ENCODE peak calls at places on chromosomes 6 and 20, in nine cellular contexts. One of them, this sample, is unnamed. For H3K9me3, the result is how much of the 10 kb centered on the place peaks cover.

GRCh38 chr6:159716247-159717086 is 10.8 kb upstream of the WTAP start:
- DNase-seq in psoas muscle: no peak
- DNase-seq in MM.1S: no peak
- DNase-seq in ovary: peak
- DNase-seq in WERI-Rb-1: no peak
- DNase-seq in SK-N-SH: no peak
- DNase-seq in CD8-positive, alpha-beta T cell: no peak
- DNase-seq in HCT116: no peak
- DNase-seq in AG04450: peak
- DNase-seq in this sample: peak

GRCh38 chr6:105593805-105594231 is 190.9 kb upstream of the PREP start:
- DNase-seq in MM.1S: no peak
- DNase-seq in AG04450: no peak
- DNase-seq in WERI-Rb-1: no peak
- DNase-seq in psoas muscle: no peak
- DNase-seq in ovary: no peak
- DNase-seq in SK-N-SH: no peak
- DNase-seq in HCT116: no peak
- DNase-seq in CD8-positive, alpha-beta T cell: no peak
- DNase-seq in this sample: no peak

GRCh38 chr20:58900292-58900931 is 47.9 kb downstream of the GNAS start:
- DNase-seq in WERI-Rb-1: peak
- DNase-seq in SK-N-SH: no peak
- DNase-seq in AG04450: no peak
- DNase-seq in CD8-positive, alpha-beta T cell: no peak
- DNase-seq in MM.1S: no peak
- DNase-seq in HCT116: no peak
- DNase-seq in ovary: no peak
- DNase-seq in psoas muscle: no peak
- DNase-seq in this sample: no peak

GRCh38 chr6:119273799-119274595 is 75.6 kb downstream of the MAN1A1 start:
- DNase-seq in ovary: no peak
- DNase-seq in AG04450: peak
- DNase-seq in psoas muscle: no peak
- DNase-seq in MM.1S: no peak
- DNase-seq in HCT116: no peak
- DNase-seq in SK-N-SH: peak
- DNase-seq in CD8-positive, alpha-beta T cell: no peak
- DNase-seq in WERI-Rb-1: no peak
- DNase-seq in this sample: no peak

GRCh38 chr6:21780144-21780543 is 186.6 kb downstream of the SOX4 start:
- DNase-seq in SK-N-SH: no peak
- DNase-seq in MM.1S: no peak
- DNase-seq in ovary: no peak
- DNase-seq in CD8-positive, alpha-beta T cell: no peak
- DNase-seq in WERI-Rb-1: no peak
- DNase-seq in HCT116: no peak
- DNase-seq in psoas muscle: no peak
- DNase-seq in AG04450: no peak
- DNase-seq in this sample: no peak

GRCh38 chr6:43878823-43879495 is 108.9 kb downstream of the VEGFA start:
- DNase-seq in CD8-positive, alpha-beta T cell: no peak
- DNase-seq in psoas muscle: peak
- DNase-seq in HCT116: no peak
- DNase-seq in ovary: no peak
- DNase-seq in AG04450: no peak
- DNase-seq in WERI-Rb-1: no peak
- DNase-seq in SK-N-SH: peak
- DNase-seq in MM.1S: no peak
- DNase-seq in this sample: peak

GRCh38 chr6:105545947-105546710 is 143.2 kb upstream of the PREP start:
- DNase-seq in SK-N-SH: no peak
- DNase-seq in MM.1S: no peak
- DNase-seq in AG04450: no peak
- DNase-seq in CD8-positive, alpha-beta T cell: no peak
- DNase-seq in WERI-Rb-1: no peak
- DNase-seq in HCT116: no peak
- DNase-seq in ovary: no peak
- DNase-seq in psoas muscle: no peak
- DNase-seq in this sample: no peak

GRCh38 chr6:118813795-118814194 is 80.2 kb upstream of the ASF1A start:
- DNase-seq in psoas muscle: no peak
- DNase-seq in ovary: no peak
- DNase-seq in CD8-positive, alpha-beta T cell: no peak
- DNase-seq in MM.1S: no peak
- DNase-seq in HCT116: no peak
- DNase-seq in SK-N-SH: no peak
- DNase-seq in WERI-Rb-1: no peak
- DNase-seq in AG04450: no peak
- DNase-seq in this sample: no peak

GRCh38 chr6:2793491-2794151 is 28.4 kb downstream of the WRNIP1 start:
- DNase-seq in AG04450: no peak
- DNase-seq in psoas muscle: no peak
- DNase-seq in MM.1S: no peak
- DNase-seq in SK-N-SH: no peak
- DNase-seq in ovary: no peak
- DNase-seq in CD8-positive, alpha-beta T cell: no peak
- DNase-seq in WERI-Rb-1: no peak
- DNase-seq in HCT116: no peak
- DNase-seq in this sample: no peak

GRCh38 chr6:30719356-30719755 is 796 bp upstream of the TUBB start:
- DNase-seq in ovary: no peak
- DNase-seq in MM.1S: no peak
- DNase-seq in WERI-Rb-1: no peak
- DNase-seq in CD8-positive, alpha-beta T cell: no peak
- DNase-seq in psoas muscle: no peak
- DNase-seq in AG04450: no peak
- DNase-seq in HCT116: no peak
- DNase-seq in SK-N-SH: no peak
- DNase-seq in this sample: no peak

GRCh38 chr6:30781697-30782424 is 37.5 kb upstream of the IER3 start:
- DNase-seq in MM.1S: no peak
- DNase-seq in ovary: peak
- DNase-seq in WERI-Rb-1: peak
- DNase-seq in HCT116: peak
- DNase-seq in psoas muscle: peak
- DNase-seq in CD8-positive, alpha-beta T cell: no peak
- DNase-seq in AG04450: peak
- DNase-seq in SK-N-SH: peak
- DNase-seq in this sample: peak

GRCh38 chr20:56592211-56592610 is 36.9 kb upstream of the TFAP2C start:
- DNase-seq in AG04450: no peak
- DNase-seq in psoas muscle: no peak
- DNase-seq in SK-N-SH: no peak
- DNase-seq in WERI-Rb-1: no peak
- DNase-seq in MM.1S: no peak
- DNase-seq in HCT116: no peak
- DNase-seq in CD8-positive, alpha-beta T cell: no peak
- DNase-seq in ovary: no peak
- DNase-seq in this sample: no peak

GRCh38 chr6:29561091-29561490 is 1.6 kb upstream of the UBD start:
- DNase-seq in WERI-Rb-1: no peak
- DNase-seq in HCT116: no peak
- DNase-seq in MM.1S: no peak
- DNase-seq in SK-N-SH: no peak
- DNase-seq in psoas muscle: no peak
- DNase-seq in ovary: no peak
- DNase-seq in CD8-positive, alpha-beta T cell: no peak
- DNase-seq in AG04450: no peak
- DNase-seq in this sample: no peak

GRCh38 chr6:160519603-160520042 is 144.5 kb downstream of the LPA start:
- DNase-seq in AG04450: no peak
- DNase-seq in ovary: no peak
- DNase-seq in WERI-Rb-1: no peak
- DNase-seq in HCT116: peak
- DNase-seq in psoas muscle: no peak
- DNase-seq in SK-N-SH: no peak
- DNase-seq in MM.1S: peak
- DNase-seq in CD8-positive, alpha-beta T cell: no peak
- DNase-seq in this sample: no peak

DNA sequence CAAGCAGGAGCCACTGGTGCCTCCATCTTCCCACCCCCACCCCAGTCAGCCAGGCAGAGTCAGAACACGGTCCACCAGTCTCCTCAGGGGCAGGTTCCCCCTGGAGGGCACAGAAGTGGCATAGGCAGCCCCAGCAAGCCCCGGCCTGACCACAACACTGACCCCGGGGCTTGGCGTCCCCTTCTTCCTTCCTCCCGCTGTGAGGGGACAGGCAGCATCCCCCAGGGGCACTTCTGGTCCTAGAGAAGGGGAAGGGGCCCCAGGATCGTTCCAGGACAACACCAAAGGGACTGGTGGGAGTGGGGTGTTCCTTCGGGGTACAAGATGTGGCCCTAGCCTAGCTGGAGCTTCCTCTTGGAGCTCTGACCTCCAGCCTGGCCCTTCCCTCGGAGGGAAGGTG is 36.1 kb downstream of the YTHDF1 start:
- DNase-seq in CD8-positive, alpha-beta T cell: no peak
- DNase-seq in ovary: no peak
- DNase-seq in AG04450: no peak
- DNase-seq in SK-N-SH: no peak
- DNase-seq in psoas muscle: no peak
- DNase-seq in WERI-Rb-1: no peak
- DNase-seq in HCT116: no peak
- DNase-seq in MM.1S: no peak
- DNase-seq in this sample: no peak
- H3K27ac ChIP-seq in CD8-positive, alpha-beta T cell: no peak
- H3K27ac ChIP-seq in ovary: no peak
- H3K27ac ChIP-seq in AG04450: no peak
- H3K27ac ChIP-seq in SK-N-SH: no peak
- H3K27ac ChIP-seq in psoas muscle: no peak
- H3K27ac ChIP-seq in WERI-Rb-1: no peak
- H3K27ac ChIP-seq in HCT116: no peak
- H3K27ac ChIP-seq in MM.1S: no peak
- H3K27ac ChIP-seq in this sample: no peak

GRCh38 chr6:108166664-108167448 is 1.0 kb downstream of the NR2E1 start:
- DNase-seq in SK-N-SH: peak
- DNase-seq in psoas muscle: no peak
- DNase-seq in ovary: no peak
- DNase-seq in CD8-positive, alpha-beta T cell: no peak
- DNase-seq in WERI-Rb-1: no peak
- DNase-seq in HCT116: no peak
- DNase-seq in MM.1S: no peak
- DNase-seq in AG04450: no peak
- DNase-seq in this sample: no peak

GRCh38 chr6:108168980-108169800 is 3.4 kb downstream of the NR2E1 start:
- DNase-seq in SK-N-SH: peak
- DNase-seq in psoas muscle: no peak
- DNase-seq in CD8-positive, alpha-beta T cell: no peak
- DNase-seq in HCT116: no peak
- DNase-seq in MM.1S: no peak
- DNase-seq in ovary: no peak
- DNase-seq in AG04450: no peak
- DNase-seq in WERI-Rb-1: no peak
- DNase-seq in this sample: no peak

GRCh38 chr6:108168501-108168979 is 2.7 kb downstream of the NR2E1 start:
- DNase-seq in psoas muscle: no peak
- DNase-seq in AG04450: no peak
- DNase-seq in WERI-Rb-1: no peak
- DNase-seq in MM.1S: peak
- DNase-seq in ovary: no peak
- DNase-seq in CD8-positive, alpha-beta T cell: no peak
- DNase-seq in SK-N-SH: peak
- DNase-seq in HCT116: no peak
- DNase-seq in this sample: peak

GRCh38 chr6:108167449-108167903 is 1.7 kb downstream of the NR2E1 start:
- DNase-seq in ovary: no peak
- DNase-seq in HCT116: no peak
- DNase-seq in AG04450: no peak
- DNase-seq in CD8-positive, alpha-beta T cell: no peak
- DNase-seq in psoas muscle: no peak
- DNase-seq in WERI-Rb-1: no peak
- DNase-seq in MM.1S: no peak
- DNase-seq in SK-N-SH: no peak
- DNase-seq in this sample: no peak

DNA sequence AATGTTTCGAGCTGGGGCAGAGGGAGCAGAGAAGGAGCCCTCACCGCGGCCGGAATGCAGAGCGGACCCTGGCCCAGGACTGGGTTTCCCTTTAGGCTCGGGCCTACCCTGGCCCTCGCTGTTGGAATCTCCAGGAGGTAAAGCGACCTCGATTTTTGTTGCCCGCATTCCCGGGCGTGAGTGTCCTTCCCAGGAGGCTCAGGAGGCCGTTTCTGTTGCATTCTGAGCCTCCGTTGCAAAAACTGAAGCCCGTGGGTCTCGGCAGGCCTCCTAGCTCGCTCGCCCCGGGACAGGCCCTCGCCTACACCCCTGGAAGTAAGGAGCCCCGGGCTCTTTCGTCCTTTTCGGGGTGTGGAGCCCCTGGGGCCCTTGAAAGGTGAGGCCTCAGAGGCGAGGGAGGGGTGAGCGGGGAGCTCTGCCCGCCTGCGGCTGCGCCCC is 2.2 kb downstream of the NR2E1 start:
- DNase-seq in psoas muscle: no peak
- DNase-seq in MM.1S: no peak
- DNase-seq in AG04450: no peak
- DNase-seq in SK-N-SH: no peak
- DNase-seq in CD8-positive, alpha-beta T cell: no peak
- DNase-seq in WERI-Rb-1: no peak
- DNase-seq in HCT116: no peak
- DNase-seq in ovary: no peak
- DNase-seq in this sample: no peak
- H3K4me3 ChIP-seq in psoas muscle: peak
- H3K4me3 ChIP-seq in MM.1S: peak
- H3K4me3 ChIP-seq in AG04450: no peak
- H3K4me3 ChIP-seq in SK-N-SH: no peak
- H3K4me3 ChIP-seq in CD8-positive, alpha-beta T cell: peak
- H3K4me3 ChIP-seq in WERI-Rb-1: no peak
- H3K4me3 ChIP-seq in HCT116: no peak
- H3K4me3 ChIP-seq in ovary: no peak
- H3K4me3 ChIP-seq in this sample: no peak

DNA sequence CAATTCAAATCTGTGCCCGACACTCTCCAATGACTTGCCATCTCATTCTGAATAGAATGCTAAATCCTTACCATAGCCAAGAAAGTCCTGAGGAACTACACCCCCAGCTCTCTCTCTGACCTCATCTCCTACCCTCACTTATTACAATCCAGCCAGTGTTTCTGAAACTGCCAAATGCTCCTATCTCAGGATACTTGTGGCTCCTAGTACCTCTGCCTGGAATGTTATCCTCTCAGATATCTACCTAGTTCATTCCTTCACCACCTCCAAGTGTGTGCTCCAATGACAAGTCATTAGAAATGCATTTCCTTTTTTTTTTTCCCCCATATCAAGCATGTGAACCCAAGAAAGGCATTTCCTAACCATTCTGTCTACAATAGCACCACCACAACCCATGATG is 24.4 kb downstream of the ZNF184 start:
- DNase-seq in ovary: no peak
- DNase-seq in SK-N-SH: no peak
- DNase-seq in MM.1S: no peak
- DNase-seq in psoas muscle: no peak
- DNase-seq in WERI-Rb-1: no peak
- DNase-seq in CD8-positive, alpha-beta T cell: no peak
- DNase-seq in HCT116: no peak
- DNase-seq in AG04450: no peak
- DNase-seq in this sample: no peak
- H3K9me3 ChIP-seq in ovary: under half
- H3K9me3 ChIP-seq in SK-N-SH: under half
- H3K9me3 ChIP-seq in MM.1S: under half
- H3K9me3 ChIP-seq in psoas muscle: half or more
- H3K9me3 ChIP-seq in WERI-Rb-1: under half
- H3K9me3 ChIP-seq in CD8-positive, alpha-beta T cell: under half
- H3K9me3 ChIP-seq in HCT116: under half
- H3K9me3 ChIP-seq in AG04450: under half
- H3K9me3 ChIP-seq in this sample: under half

GRCh38 chr6:142400495-142400894 is 98.7 kb downstream of the ADGRG6 start:
- DNase-seq in SK-N-SH: no peak
- DNase-seq in HCT116: no peak
- DNase-seq in WERI-Rb-1: no peak
- DNase-seq in AG04450: no peak
- DNase-seq in ovary: no peak
- DNase-seq in CD8-positive, alpha-beta T cell: no peak
- DNase-seq in MM.1S: no peak
- DNase-seq in psoas muscle: no peak
- DNase-seq in this sample: no peak
- H3K27ac ChIP-seq in SK-N-SH: peak
- H3K27ac ChIP-seq in HCT116: no peak
- H3K27ac ChIP-seq in WERI-Rb-1: no peak
- H3K27ac ChIP-seq in AG04450: no peak
- H3K27ac ChIP-seq in ovary: no peak
- H3K27ac ChIP-seq in CD8-positive, alpha-beta T cell: no peak
- H3K27ac ChIP-seq in MM.1S: no peak
- H3K27ac ChIP-seq in psoas muscle: no peak
- H3K27ac ChIP-seq in this sample: no peak

This sample was measured in testis.